ENCODE peak calls at places on chromosomes 3 and 15, in seven cellular contexts. S is right cardiac atrium, U is neural progenitor cell, W is A549, J is uterus, R is H9, K is neuronal stem cell. M is an unnamed sample.

GRCh38 chr3:110814170-110815007 is 257.2 kb upstream of the NECTIN3 start:
- DNase-seq in S (no peak), W (no peak), K (no peak), R (no peak), J (no peak), U (peak), M (peak)

GRCh38 chr3:138062626-138063025 is 52.7 kb downstream of the CLDN18 start:
- DNase-seq in R (no peak), U (no peak), S (no peak), W (no peak), J (no peak), K (no peak), M (no peak)

GRCh38 chr15:35307676-35308075 is 222.6 kb upstream of the NANOGP8 start:
- DNase-seq in K (no peak), S (no peak), J (no peak), U (no peak), W (no peak), R (no peak), M (no peak)

GRCh38 chr3:129313415-129313982 is 34.8 kb downstream of the HMCES start:
- DNase-seq in U (no peak), R (no peak), J (no peak), W (no peak), K (no peak), S (no peak), M (no peak)

GRCh38 chr3:42116466-42116865 is 25.3 kb downstream of the TRAK1 start:
- DNase-seq in U (no peak), J (no peak), K (no peak), W (no peak), S (no peak), R (no peak), M (no peak)

GRCh38 chr3:127170794-127171193 is 22.1 kb upstream of the PRR23E start:
- DNase-seq in K (no peak), S (no peak), U (peak), R (peak), J (no peak), W (no peak), M (no peak)

GRCh38 chr3:1026395-1026794 is 66.4 kb upstream of the CNTN6 start:
- DNase-seq in J (no peak), K (no peak), S (no peak), R (no peak), W (no peak), U (no peak), M (no peak)

GRCh38 chr15:59501531-59502113 is 63.6 kb downstream of the FAM81A start:
- DNase-seq in S (no peak), J (no peak), R (peak), W (peak), U (peak), K (peak), M (no peak)

GRCh38 chr3:76624128-76624527 is 415.8 kb upstream of the ROBO2 start:
- DNase-seq in S (no peak), U (no peak), K (no peak), J (no peak), R (no peak), W (no peak), M (no peak)

GRCh38 chr3:5054098-5054497 is 68.0 kb upstream of the ARL8B start:
- DNase-seq in J (no peak), U (no peak), K (no peak), W (no peak), R (no peak), S (no peak), M (no peak)

GRCh38 chr3:13599887-13600450 is 51.0 kb downstream of the FBLN2 start:
- DNase-seq in W (no peak), U (no peak), K (no peak), S (no peak), R (no peak), J (no peak), M (no peak)

GRCh38 chr3:125512135-125512920 is 7.7 kb downstream of the SNX4 start:
- DNase-seq in J (no peak), W (no peak), S (no peak), U (no peak), K (no peak), R (no peak), M (no peak)

GRCh38 chr15:87667643-87668042 is 588.9 kb downstream of the NTRK3 start:
- DNase-seq in U (no peak), W (no peak), J (no peak), R (no peak), K (no peak), S (no peak), M (no peak)

GRCh38 chr3:98556164-98557130 is 24.7 kb downstream of the GPR15 start:
- DNase-seq in J (no peak), W (no peak), K (no peak), S (no peak), R (no peak), U (no peak), M (no peak)

GRCh38 chr3:55270976-55271375 is 216.1 kb downstream of the WNT5A start:
- DNase-seq in W (no peak), K (no peak), S (no peak), U (no peak), J (no peak), R (no peak), M (no peak)

GRCh38 chr3:2958553-2958952 is 151.6 kb downstream of the IL5RA start:
- DNase-seq in U (no peak), K (no peak), J (no peak), S (no peak), R (no peak), W (no peak), M (no peak)

GRCh38 chr3:155441026-155441425 is 147.5 kb upstream of the STRIT1 start:
- DNase-seq in J (no peak), W (no peak), U (no peak), R (no peak), K (no peak), S (no peak), M (no peak)

GRCh38 chr3:149332227-149332765 is 1.1 kb downstream of the TM4SF18 start:
- DNase-seq in W (no peak), J (no peak), U (no peak), R (no peak), S (no peak), K (no peak), M (no peak)
- H3K27ac ChIP-seq in W (peak), J (peak), U (no peak), R (no peak), S (no peak), K (no peak), M (no peak)

GRCh38 chr15:67132276-67132675 is 66.9 kb downstream of the SMAD3 start:
- DNase-seq in J (no peak), W (no peak), S (no peak), U (no peak), R (no peak), K (no peak), M (no peak)
- H3K27ac ChIP-seq in J (peak), W (peak), S (no peak), U (no peak), R (no peak), K (no peak), M (no peak)

DNA sequence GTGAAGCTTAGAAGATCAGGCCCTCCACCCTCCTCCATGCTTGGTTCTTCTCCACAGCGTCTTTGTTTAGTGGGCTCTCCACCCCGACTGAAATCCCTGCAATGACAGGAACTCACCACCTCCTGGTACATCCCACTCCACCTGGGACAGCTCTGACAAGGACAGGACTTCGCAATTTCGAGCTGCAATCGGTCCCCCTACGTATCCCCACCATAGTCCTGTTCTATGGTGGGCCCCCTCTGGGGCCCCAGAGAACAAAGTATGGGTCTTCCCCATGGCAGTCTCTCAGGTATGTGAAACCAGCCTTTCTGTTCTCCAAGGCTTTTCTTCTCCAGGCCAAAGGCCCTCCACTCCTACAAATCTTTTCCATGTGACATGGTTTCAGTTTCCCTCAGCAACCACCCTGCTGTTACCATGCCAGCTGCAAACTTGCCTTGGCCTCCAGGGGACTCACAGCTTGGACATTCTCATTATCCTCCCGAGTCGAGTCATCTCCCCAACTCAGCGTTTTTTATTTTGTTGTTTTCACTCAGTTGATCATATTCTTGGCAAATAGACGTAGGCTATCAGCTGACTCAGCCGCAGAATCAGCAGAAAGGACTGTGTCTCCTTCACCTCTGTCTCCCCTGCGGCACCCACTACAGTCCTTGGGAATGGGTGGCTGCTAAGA is 233.3 kb downstream of the OPA1 start:
- DNase-seq in K (no peak), W (no peak), R (no peak), J (no peak), S (peak), U (no peak), M (peak)
- H3K27ac ChIP-seq in K (no peak), W (peak), R (no peak), J (no peak), S (no peak), U (no peak), M (peak)

GRCh38 chr3:14852058-14852599 is 33.4 kb downstream of the FGD5 start:
- DNase-seq in J (no peak), S (no peak), W (no peak), K (no peak), U (no peak), R (no peak), M (no peak)
- H3K27ac ChIP-seq in J (peak), S (no peak), W (no peak), K (no peak), U (no peak), R (no peak), M (no peak)

DNA sequence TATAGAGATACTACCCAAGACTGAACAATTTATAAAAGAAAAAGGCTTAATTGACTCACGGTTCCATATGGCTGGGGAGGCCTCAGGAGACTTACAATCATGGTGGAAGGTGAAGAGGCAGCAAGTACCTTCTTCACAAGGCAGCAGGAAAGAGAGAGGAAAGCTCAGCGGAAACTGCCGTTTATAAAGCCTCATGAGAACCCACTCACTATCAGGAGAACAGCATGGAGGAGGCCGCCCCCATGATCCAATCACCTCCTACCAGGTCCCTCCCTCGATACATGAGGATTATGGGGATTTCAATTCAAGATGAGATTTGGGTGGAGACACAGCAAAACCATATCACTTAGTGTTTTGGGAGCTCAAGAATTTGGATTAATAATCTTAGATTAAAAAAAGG is 240.2 kb downstream of the UACA start:
- DNase-seq in J (no peak), R (peak), S (no peak), U (no peak), K (no peak), W (no peak), M (no peak)
- H3K27ac ChIP-seq in J (no peak), R (no peak), S (no peak), U (no peak), K (no peak), W (no peak), M (no peak)

GRCh38 chr3:43390255-43390588 is 103.9 kb downstream of the SNRK start:
- DNase-seq in K (no peak), U (no peak), S (no peak), W (no peak), J (no peak), R (no peak), M (no peak)
- H3K27ac ChIP-seq in K (no peak), U (no peak), S (peak), W (no peak), J (peak), R (no peak), M (peak)

M was measured in epithelial cell of prostate.